ENCODE peak calls at places on chromosome 1, in four cellular contexts. One of them, this sample, is unnamed.

GRCh38 chr1:163528710-163529348 is 207.1 kb downstream of the NUF2 start:
- DNase-seq in A673: peak
- DNase-seq in T follicular helper cell: no peak
- DNase-seq in fibroblast of gingiva: peak
- DNase-seq in this sample: no peak

GRCh38 chr1:60894121-60894520 is 188.2 kb upstream of the NFIA start:
- DNase-seq in A673: no peak
- DNase-seq in T follicular helper cell: no peak
- DNase-seq in fibroblast of gingiva: no peak
- DNase-seq in this sample: no peak

GRCh38 chr1:236273358-236273757 is 8.4 kb downstream of the ERO1B start:
- DNase-seq in A673: no peak
- DNase-seq in T follicular helper cell: no peak
- DNase-seq in fibroblast of gingiva: no peak
- DNase-seq in this sample: no peak

GRCh38 chr1:226487921-226488320 is 60.6 kb upstream of the STUM start:
- DNase-seq in A673: no peak
- DNase-seq in T follicular helper cell: no peak
- DNase-seq in fibroblast of gingiva: no peak
- DNase-seq in this sample: no peak

GRCh38 chr1:222084048-222084447 is 342.2 kb upstream of the DUSP10 start:
- DNase-seq in A673: no peak
- DNase-seq in T follicular helper cell: no peak
- DNase-seq in fibroblast of gingiva: no peak
- DNase-seq in this sample: no peak

GRCh38 chr1:107664882-107665871 is 299.8 kb downstream of the VAV3 start:
- DNase-seq in A673: no peak
- DNase-seq in T follicular helper cell: no peak
- DNase-seq in fibroblast of gingiva: no peak
- DNase-seq in this sample: no peak

GRCh38 chr1:998051-998821 is 1.7 kb downstream of the HES4 start:
- DNase-seq in A673: peak
- DNase-seq in T follicular helper cell: no peak
- DNase-seq in fibroblast of gingiva: no peak
- DNase-seq in this sample: no peak

GRCh38 chr1:205983925-205984725 is 19.1 kb downstream of the RAB7B start:
- DNase-seq in A673: peak
- DNase-seq in T follicular helper cell: no peak
- DNase-seq in fibroblast of gingiva: peak
- DNase-seq in this sample: peak

GRCh38 chr1:6258675-6259074 is 2.2 kb downstream of the GPR153 start:
- DNase-seq in A673: no peak
- DNase-seq in T follicular helper cell: no peak
- DNase-seq in fibroblast of gingiva: no peak
- DNase-seq in this sample: no peak

GRCh38 chr1:59063501-59063900 is 233.4 kb upstream of the FGGY start:
- DNase-seq in A673: peak
- DNase-seq in T follicular helper cell: no peak
- DNase-seq in fibroblast of gingiva: no peak
- DNase-seq in this sample: no peak

GRCh38 chr1:51699376-51699775 is 82.5 kb downstream of the OSBPL9 start:
- DNase-seq in A673: no peak
- DNase-seq in T follicular helper cell: no peak
- DNase-seq in fibroblast of gingiva: no peak
- DNase-seq in this sample: no peak

This sample was measured in C1 segment of cervical spinal cord.